ENCODE peak calls at places on chromosomes 5 and 9, in eight cellular contexts. One of them, this sample, is unnamed.

GRCh38 chr5:177539411-177539810 is 15.0 kb downstream of the FAM193B start:
- DNase-seq in K562: no peak
- DNase-seq in A549: no peak
- DNase-seq in WTC11: no peak
- DNase-seq in SK-N-SH: no peak
- DNase-seq in GM12878: no peak
- DNase-seq in NB4: no peak
- DNase-seq in endothelial cell of umbilical vein: no peak
- DNase-seq in this sample: no peak

GRCh38 chr5:108615216-108615615 is 132.5 kb upstream of the FER start:
- DNase-seq in K562: no peak
- DNase-seq in A549: no peak
- DNase-seq in WTC11: no peak
- DNase-seq in SK-N-SH: no peak
- DNase-seq in GM12878: no peak
- DNase-seq in NB4: no peak
- DNase-seq in endothelial cell of umbilical vein: no peak
- DNase-seq in this sample: no peak

GRCh38 chr9:5764130-5764868 is 68.6 kb downstream of the ERMP1 start:
- DNase-seq in K562: no peak
- DNase-seq in A549: no peak
- DNase-seq in WTC11: no peak
- DNase-seq in SK-N-SH: no peak
- DNase-seq in GM12878: peak
- DNase-seq in NB4: no peak
- DNase-seq in endothelial cell of umbilical vein: no peak
- DNase-seq in this sample: no peak

GRCh38 chr9:134963546-134963945 is 45.8 kb upstream of the FCN1 start:
- DNase-seq in K562: no peak
- DNase-seq in A549: no peak
- DNase-seq in WTC11: no peak
- DNase-seq in SK-N-SH: no peak
- DNase-seq in GM12878: no peak
- DNase-seq in NB4: no peak
- DNase-seq in endothelial cell of umbilical vein: no peak
- DNase-seq in this sample: no peak

GRCh38 chr5:157761690-157762611 is 18.4 kb downstream of the LSM11 start:
- DNase-seq in K562: peak
- DNase-seq in A549: peak
- DNase-seq in WTC11: no peak
- DNase-seq in SK-N-SH: peak
- DNase-seq in GM12878: no peak
- DNase-seq in NB4: peak
- DNase-seq in endothelial cell of umbilical vein: peak
- DNase-seq in this sample: peak

GRCh38 chr5:40906351-40906751 is 2.9 kb upstream of the C7 start:
- DNase-seq in K562: no peak
- DNase-seq in A549: no peak
- DNase-seq in WTC11: no peak
- DNase-seq in SK-N-SH: no peak
- DNase-seq in GM12878: no peak
- DNase-seq in NB4: no peak
- DNase-seq in endothelial cell of umbilical vein: no peak
- DNase-seq in this sample: no peak

GRCh38 chr5:56054651-56055050 is 59.9 kb upstream of the IL6ST start:
- DNase-seq in K562: no peak
- DNase-seq in A549: no peak
- DNase-seq in WTC11: no peak
- DNase-seq in SK-N-SH: no peak
- DNase-seq in GM12878: no peak
- DNase-seq in NB4: no peak
- DNase-seq in endothelial cell of umbilical vein: no peak
- DNase-seq in this sample: no peak

GRCh38 chr5:37005946-37006540 is 129.5 kb downstream of the NIPBL start:
- DNase-seq in K562: peak
- DNase-seq in A549: peak
- DNase-seq in WTC11: no peak
- DNase-seq in SK-N-SH: peak
- DNase-seq in GM12878: no peak
- DNase-seq in NB4: peak
- DNase-seq in endothelial cell of umbilical vein: peak
- DNase-seq in this sample: peak

GRCh38 chr5:23507278-23507685 is at the start of gene PRDM9:
- DNase-seq in K562: peak
- DNase-seq in A549: peak
- DNase-seq in WTC11: peak
- DNase-seq in SK-N-SH: peak
- DNase-seq in GM12878: no peak
- DNase-seq in NB4: no peak
- DNase-seq in endothelial cell of umbilical vein: no peak
- DNase-seq in this sample: no peak

GRCh38 chr9:92350129-92350739 is 24.5 kb downstream of the CENPP start:
- DNase-seq in K562: no peak
- DNase-seq in A549: no peak
- DNase-seq in WTC11: no peak
- DNase-seq in SK-N-SH: no peak
- DNase-seq in GM12878: no peak
- DNase-seq in NB4: no peak
- DNase-seq in endothelial cell of umbilical vein: no peak
- DNase-seq in this sample: no peak

GRCh38 chr5:145859897-145860296 is 12.9 kb downstream of the GRXCR2 start:
- DNase-seq in K562: no peak
- DNase-seq in A549: no peak
- DNase-seq in WTC11: no peak
- DNase-seq in SK-N-SH: no peak
- DNase-seq in GM12878: no peak
- DNase-seq in NB4: no peak
- DNase-seq in endothelial cell of umbilical vein: no peak
- DNase-seq in this sample: no peak

GRCh38 chr5:142839711-142840441 is 69.7 kb downstream of the ARHGAP26 start:
- DNase-seq in K562: no peak
- DNase-seq in A549: peak
- DNase-seq in WTC11: no peak
- DNase-seq in SK-N-SH: no peak
- DNase-seq in GM12878: no peak
- DNase-seq in NB4: peak
- DNase-seq in endothelial cell of umbilical vein: no peak
- DNase-seq in this sample: no peak

GRCh38 chr5:142840591-142840990 is 70.4 kb downstream of the ARHGAP26 start:
- DNase-seq in K562: no peak
- DNase-seq in A549: peak
- DNase-seq in WTC11: no peak
- DNase-seq in SK-N-SH: no peak
- DNase-seq in GM12878: no peak
- DNase-seq in NB4: no peak
- DNase-seq in endothelial cell of umbilical vein: no peak
- DNase-seq in this sample: no peak

GRCh38 chr5:142843029-142843905 is 73.1 kb downstream of the ARHGAP26 start:
- DNase-seq in K562: no peak
- DNase-seq in A549: no peak
- DNase-seq in WTC11: no peak
- DNase-seq in SK-N-SH: no peak
- DNase-seq in GM12878: no peak
- DNase-seq in NB4: no peak
- DNase-seq in endothelial cell of umbilical vein: no peak
- DNase-seq in this sample: no peak

GRCh38 chr5:142838845-142839244 is 68.7 kb downstream of the ARHGAP26 start:
- DNase-seq in K562: no peak
- DNase-seq in A549: no peak
- DNase-seq in WTC11: no peak
- DNase-seq in SK-N-SH: no peak
- DNase-seq in GM12878: no peak
- DNase-seq in NB4: no peak
- DNase-seq in endothelial cell of umbilical vein: no peak
- DNase-seq in this sample: no peak

DNA sequence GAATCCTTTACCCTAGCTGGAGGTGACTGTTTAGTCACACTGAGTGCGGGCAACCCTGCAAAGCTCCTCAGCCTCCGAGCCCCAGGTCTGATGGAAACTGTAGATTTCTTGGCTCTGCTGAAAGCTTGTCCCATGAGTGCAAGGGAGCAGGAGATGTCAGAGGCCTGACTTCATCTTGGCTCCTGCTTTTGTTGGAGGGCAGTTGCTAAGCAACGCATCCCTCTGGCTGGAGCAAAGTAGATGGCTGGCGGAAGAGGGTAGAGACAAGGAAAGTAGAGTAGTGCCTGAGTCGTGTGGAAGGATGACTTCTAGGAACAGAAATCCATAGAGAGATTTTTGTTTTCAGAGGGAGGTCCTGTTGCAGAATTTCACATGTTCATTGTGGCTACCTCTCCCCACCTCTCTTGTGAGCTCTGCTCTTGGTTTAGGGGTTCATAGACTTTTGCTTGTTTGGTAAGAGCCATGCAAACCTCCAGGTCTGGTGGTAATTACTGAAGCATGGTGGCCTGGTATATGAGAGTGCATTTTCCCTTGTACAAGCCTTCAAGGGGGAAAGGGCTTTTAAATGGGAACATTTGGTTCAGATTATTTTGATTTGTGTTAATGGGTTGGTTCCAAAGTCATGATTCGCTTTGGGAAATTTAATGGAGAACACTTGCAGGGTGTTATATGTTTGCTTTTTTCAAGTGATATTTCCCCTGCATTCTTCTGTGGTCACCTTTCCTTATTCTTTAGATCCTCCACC is 71.5 kb downstream of the ARHGAP26 start:
- DNase-seq in K562: no peak
- DNase-seq in A549: peak
- DNase-seq in WTC11: peak
- DNase-seq in SK-N-SH: peak
- DNase-seq in GM12878: no peak
- DNase-seq in NB4: no peak
- DNase-seq in endothelial cell of umbilical vein: no peak
- DNase-seq in this sample: no peak
- TF ChIP-seq MAX in K562: no peak
- TF ChIP-seq MAX in A549: no peak
- TF ChIP-seq MAX in WTC11: no peak
- TF ChIP-seq MAX in SK-N-SH: no peak
- TF ChIP-seq MAX in GM12878: no peak
- TF ChIP-seq MAX in NB4: no peak
- TF ChIP-seq MAX in endothelial cell of umbilical vein: no peak
- TF ChIP-seq MAX in this sample: no peak

GRCh38 chr5:148998174-148998797 is 64.6 kb downstream of the SH3TC2 start:
- DNase-seq in K562: peak
- DNase-seq in A549: peak
- DNase-seq in WTC11: no peak
- DNase-seq in SK-N-SH: peak
- DNase-seq in GM12878: no peak
- DNase-seq in NB4: peak
- DNase-seq in endothelial cell of umbilical vein: peak
- DNase-seq in this sample: peak
- TF ChIP-seq MAX in K562: no peak
- TF ChIP-seq MAX in A549: no peak
- TF ChIP-seq MAX in WTC11: no peak
- TF ChIP-seq MAX in SK-N-SH: no peak
- TF ChIP-seq MAX in GM12878: no peak
- TF ChIP-seq MAX in NB4: peak
- TF ChIP-seq MAX in endothelial cell of umbilical vein: no peak
- TF ChIP-seq MAX in this sample: peak

DNA sequence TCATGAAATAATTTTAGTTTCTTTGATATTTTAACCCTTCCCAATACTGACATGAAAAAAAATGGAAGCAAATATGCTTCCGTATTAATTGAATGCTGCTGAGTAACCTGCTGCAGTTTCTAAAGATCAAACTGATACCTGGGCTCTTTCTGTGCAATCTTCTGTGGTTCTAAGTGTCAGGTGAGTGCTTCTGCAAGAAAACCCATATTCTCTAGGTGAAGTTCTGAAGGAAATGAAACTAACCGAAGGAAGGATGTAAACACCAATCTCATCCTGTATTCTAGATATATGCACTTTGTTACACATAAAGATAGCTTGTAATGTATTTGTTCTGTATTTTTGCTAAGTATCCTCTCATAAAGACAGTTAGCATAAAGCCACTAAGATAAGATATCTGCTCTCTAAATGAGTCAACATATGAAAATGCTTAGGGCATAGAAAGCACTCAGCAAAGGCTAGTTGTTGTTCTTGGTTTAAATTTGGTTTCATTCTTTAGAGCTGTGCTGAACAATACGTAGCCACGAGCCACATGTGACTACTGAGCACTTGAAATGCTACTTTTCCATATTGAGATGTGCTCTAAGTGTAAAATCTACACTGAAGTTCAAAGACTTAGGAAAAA is 52.0 kb downstream of the ITGA2 start:
- DNase-seq in K562: no peak
- DNase-seq in A549: no peak
- DNase-seq in WTC11: no peak
- DNase-seq in SK-N-SH: no peak
- DNase-seq in GM12878: peak
- DNase-seq in NB4: no peak
- DNase-seq in endothelial cell of umbilical vein: peak
- DNase-seq in this sample: no peak
- TF ChIP-seq MAX in K562: no peak
- TF ChIP-seq MAX in A549: no peak
- TF ChIP-seq MAX in WTC11: no peak
- TF ChIP-seq MAX in SK-N-SH: no peak
- TF ChIP-seq MAX in GM12878: no peak
- TF ChIP-seq MAX in NB4: no peak
- TF ChIP-seq MAX in endothelial cell of umbilical vein: no peak
- TF ChIP-seq MAX in this sample: no peak

GRCh38 chr5:171226096-171226495 is 83.0 kb upstream of the TLX3 start:
- DNase-seq in K562: no peak
- DNase-seq in A549: no peak
- DNase-seq in WTC11: no peak
- DNase-seq in SK-N-SH: peak
- DNase-seq in GM12878: no peak
- DNase-seq in NB4: no peak
- DNase-seq in endothelial cell of umbilical vein: peak
- DNase-seq in this sample: no peak

GRCh38 chr5:171223927-171224326 is 85.1 kb upstream of the TLX3 start:
- DNase-seq in K562: no peak
- DNase-seq in A549: no peak
- DNase-seq in WTC11: no peak
- DNase-seq in SK-N-SH: no peak
- DNase-seq in GM12878: no peak
- DNase-seq in NB4: no peak
- DNase-seq in endothelial cell of umbilical vein: peak
- DNase-seq in this sample: no peak

GRCh38 chr5:171221931-171222330 is 87.1 kb upstream of the TLX3 start:
- DNase-seq in K562: no peak
- DNase-seq in A549: no peak
- DNase-seq in WTC11: no peak
- DNase-seq in SK-N-SH: no peak
- DNase-seq in GM12878: no peak
- DNase-seq in NB4: no peak
- DNase-seq in endothelial cell of umbilical vein: no peak
- DNase-seq in this sample: no peak

DNA sequence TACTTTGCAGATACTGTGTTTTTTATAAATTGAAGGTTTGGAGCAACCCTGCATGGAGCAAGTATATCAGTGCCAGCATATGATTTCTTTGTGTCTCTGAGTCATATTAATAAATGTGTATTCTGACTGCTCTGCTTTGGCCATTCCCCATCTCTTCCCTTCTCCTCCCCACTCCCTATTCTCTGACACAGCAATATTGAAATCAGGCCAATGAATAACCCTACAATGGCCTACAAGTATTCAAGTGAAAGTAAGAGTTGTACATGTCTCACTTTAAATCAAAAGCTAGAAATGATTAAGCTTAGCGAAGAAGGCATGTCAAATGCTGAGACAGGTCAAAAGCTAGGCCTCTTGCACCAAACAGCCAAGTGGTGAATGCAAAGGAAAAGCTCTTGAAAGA is 82.2 kb upstream of the TLX3 start:
- DNase-seq in K562: no peak
- DNase-seq in A549: no peak
- DNase-seq in WTC11: no peak
- DNase-seq in SK-N-SH: no peak
- DNase-seq in GM12878: no peak
- DNase-seq in NB4: no peak
- DNase-seq in endothelial cell of umbilical vein: no peak
- DNase-seq in this sample: no peak
- TF ChIP-seq MAX in K562: no peak
- TF ChIP-seq MAX in A549: no peak
- TF ChIP-seq MAX in WTC11: no peak
- TF ChIP-seq MAX in SK-N-SH: no peak
- TF ChIP-seq MAX in GM12878: no peak
- TF ChIP-seq MAX in NB4: no peak
- TF ChIP-seq MAX in endothelial cell of umbilical vein: no peak
- TF ChIP-seq MAX in this sample: no peak

This sample was measured in HCT116.